ENCODE peak calls at places on chromosomes 2 and 18, in five cellular contexts. R is choroid plexus epithelial cell, W is suprapubic skin, U is PC-3, X is A549. Q is an unnamed sample.

GRCh38 chr2:176592230-176592629 is 323.0 kb downstream of the MTX2 start:
- DNase-seq in R (no peak), X (no peak), U (no peak), W (no peak), Q (no peak)

GRCh38 chr2:121579326-121579725 is 48.6 kb downstream of the RNU4ATAC start:
- DNase-seq in W (no peak), U (no peak), R (no peak), X (no peak), Q (no peak)

GRCh38 chr2:43201497-43201896 is 24.9 kb downstream of the ZFP36L2 start:
- DNase-seq in R (no peak), U (no peak), W (no peak), X (no peak), Q (no peak)

GRCh38 chr2:223725494-223725893 is 111.9 kb downstream of the AP1S3 start:
- DNase-seq in W (no peak), R (peak), X (peak), U (peak), Q (peak)

GRCh38 chr2:79554899-79555298 is 42.0 kb downstream of the CTNNA2 start:
- DNase-seq in U (no peak), R (no peak), W (no peak), X (no peak), Q (no peak)

GRCh38 chr2:62304429-62305417 is 108.8 kb downstream of the B3GNT2 start:
- DNase-seq in R (peak), X (no peak), U (peak), W (no peak), Q (no peak)

GRCh38 chr18:69217271-69217670 is 183.4 kb upstream of the DOK6 start:
- DNase-seq in R (no peak), X (no peak), U (no peak), W (no peak), Q (no peak)

GRCh38 chr2:151947524-151948165 is 119.4 kb upstream of the ARL5A start:
- DNase-seq in X (no peak), R (peak), W (no peak), U (peak), Q (no peak)

GRCh38 chr2:110751642-110752041 is 19.3 kb downstream of the ACOXL start:
- DNase-seq in X (no peak), W (no peak), R (no peak), U (no peak), Q (no peak)

GRCh38 chr18:4641969-4642368 is 186.9 kb upstream of the DLGAP1 start:
- DNase-seq in X (no peak), W (no peak), U (no peak), R (no peak), Q (no peak)

GRCh38 chr2:98805412-98806265 is 74.7 kb upstream of the MGAT4A start:
- DNase-seq in W (peak), X (no peak), R (peak), U (peak), Q (peak)

GRCh38 chr2:120253021-120253882 is 600 bp downstream of the RALB start:
- DNase-seq in R (peak), W (peak), U (peak), X (peak), Q (peak)

GRCh38 chr2:157592374-157592773 is 36.3 kb downstream of the ACVR1C start:
- DNase-seq in X (no peak), R (no peak), U (no peak), W (no peak), Q (no peak)

GRCh38 chr2:212723226-212723625 is 184.6 kb upstream of the ERBB4 start:
- DNase-seq in R (peak), W (no peak), X (no peak), U (peak), Q (no peak)

GRCh38 chr2:60306231-60306861 is 247.1 kb downstream of the BCL11A start:
- DNase-seq in W (no peak), U (no peak), R (peak), X (no peak), Q (no peak)

GRCh38 chr2:196370386-196370785 is 199.0 kb upstream of the STK17B start:
- DNase-seq in R (peak), U (no peak), W (no peak), X (no peak), Q (no peak)

GRCh38 chr2:33836628-33837027 is 237.5 kb upstream of the FAM98A start:
- DNase-seq in R (no peak), W (no peak), U (no peak), X (no peak), Q (no peak)

GRCh38 chr2:234686088-234686890 is 189.4 kb upstream of the ARL4C start:
- DNase-seq in R (peak), X (no peak), U (peak), W (peak), Q (peak)

GRCh38 chr18:56210466-56210865 is 427.9 kb downstream of the TXNL1 start:
- DNase-seq in U (no peak), W (no peak), X (no peak), R (no peak), Q (no peak)

GRCh38 chr2:107337209-107337898 is 451.4 kb upstream of the ST6GAL2 start:
- DNase-seq in R (peak), X (no peak), W (no peak), U (peak), Q (no peak)

GRCh38 chr2:2294183-2294675 is 36.8 kb downstream of the MYT1L start:
- DNase-seq in X (no peak), U (no peak), W (no peak), R (no peak), Q (no peak)

GRCh38 chr2:188808921-188809320 is 165.3 kb upstream of the COL3A1 start:
- DNase-seq in R (peak), U (no peak), W (no peak), X (no peak), Q (no peak)

GRCh38 chr2:151465771-151466170 is 56.1 kb downstream of the RIF1 start:
- DNase-seq in X (no peak), R (no peak), W (no peak), U (no peak), Q (no peak)

GRCh38 chr2:242052421-242052820 is 182.9 kb downstream of the RTP5 start:
- DNase-seq in X (no peak), U (no peak), W (peak), R (no peak), Q (no peak)

GRCh38 chr2:232142049-232142448 is 180.5 kb downstream of the DIS3L2 start:
- DNase-seq in U (peak), R (peak), X (peak), W (no peak), Q (peak)

GRCh38 chr2:22784586-22784985 is 600.4 kb upstream of the KLHL29 start:
- DNase-seq in X (no peak), W (no peak), U (no peak), R (no peak), Q (no peak)

GRCh38 chr2:24969784-24970183 is 2.0 kb downstream of the DNAJC27 start:
- DNase-seq in X (no peak), W (no peak), R (peak), U (no peak), Q (no peak)

GRCh38 chr2:111905990-111906735 is 7.8 kb downstream of the MERTK start:
- DNase-seq in W (no peak), U (no peak), X (no peak), R (no peak), Q (no peak)

GRCh38 chr2:14423145-14423906 is 209.2 kb upstream of the LRATD1 start:
- DNase-seq in U (peak), R (no peak), X (no peak), W (no peak), Q (no peak)

GRCh38 chr18:64707052-64707451 is 558.2 kb upstream of the LINC00305 start:
- DNase-seq in X (no peak), R (no peak), W (no peak), U (no peak), Q (no peak)

GRCh38 chr2:126643972-126644371 is 12.0 kb upstream of the GYPC start:
- DNase-seq in X (no peak), W (peak), U (no peak), R (no peak), Q (no peak)

GRCh38 chr2:42736598-42737322 is 27.2 kb downstream of the OXER1 start:
- DNase-seq in X (no peak), W (no peak), R (no peak), U (no peak), Q (no peak)

GRCh38 chr2:84741182-84741822 is 139.6 kb downstream of the TRABD2A start:
- DNase-seq in U (peak), W (no peak), X (peak), R (peak), Q (no peak)

GRCh38 chr2:203328735-203329549 is 748 bp downstream of the ABI2 start:
- DNase-seq in U (peak), X (peak), W (no peak), R (peak), Q (peak)

GRCh38 chr2:234025475-234025874 is 25.0 kb upstream of the SPP2 start:
- DNase-seq in R (peak), X (no peak), U (no peak), W (no peak), Q (no peak)

GRCh38 chr2:178234648-178235047 is 40.3 kb downstream of the OSBPL6 start:
- DNase-seq in R (no peak), X (no peak), W (no peak), U (no peak), Q (no peak)

GRCh38 chr18:51350081-51350480 is 152.6 kb upstream of the MEX3C start:
- DNase-seq in R (no peak), U (no peak), X (no peak), W (no peak), Q (no peak)

GRCh38 chr2:128404709-128405466 is 86.2 kb upstream of the HS6ST1 start:
- DNase-seq in R (no peak), W (peak), X (no peak), U (no peak), Q (no peak)

GRCh38 chr2:20223345-20224190 is 1.4 kb downstream of the SDC1 start:
- DNase-seq in U (peak), R (peak), W (no peak), X (peak), Q (peak)

DNA sequence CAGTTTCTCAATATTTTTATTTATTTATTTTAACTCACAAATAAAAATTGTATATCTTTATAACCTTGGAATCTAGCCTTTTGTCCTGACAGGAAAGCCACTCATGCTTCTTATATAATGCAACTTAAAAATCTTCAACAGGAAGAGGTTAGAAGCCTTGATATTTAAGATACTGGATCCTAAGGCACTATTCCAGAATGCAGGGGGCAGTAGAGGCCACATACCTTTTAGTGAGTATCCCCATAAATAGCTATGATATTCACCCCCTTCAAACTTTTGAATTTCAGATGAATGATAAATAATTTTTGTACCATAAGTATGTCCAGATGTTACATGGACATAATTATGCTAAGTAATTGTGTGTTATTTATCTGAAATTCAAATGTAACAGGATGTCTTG is 592.7 kb upstream of the VRK2 start:
- DNase-seq in X (no peak), U (peak), W (no peak), R (peak), Q (no peak)
- TF ChIP-seq CTCF in X (no peak), U (peak), W (no peak), R (peak), Q (peak)

DNA sequence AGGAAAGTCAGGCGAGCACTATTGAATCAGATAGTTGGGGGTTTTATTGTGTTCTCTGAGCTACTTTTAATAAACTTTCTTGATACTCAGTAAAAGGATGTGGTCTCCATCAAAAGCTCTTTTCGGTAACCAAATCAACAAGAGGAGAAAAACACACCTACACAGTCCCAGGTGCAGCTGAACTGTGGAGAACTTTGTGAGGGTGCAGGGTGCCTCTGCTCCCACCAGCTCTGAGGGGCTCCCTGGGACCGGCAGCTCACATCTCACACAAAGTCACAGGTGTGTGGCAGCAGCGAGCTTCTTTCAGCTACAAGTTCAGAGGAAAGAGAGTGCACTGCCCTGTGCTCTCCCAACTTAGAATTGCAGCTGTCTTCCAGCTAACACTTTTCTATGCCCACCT is 650.4 kb downstream of the RNF144A start:
- DNase-seq in R (no peak), U (no peak), W (no peak), X (no peak), Q (no peak)
- TF ChIP-seq CTCF in R (no peak), U (no peak), W (no peak), X (no peak), Q (no peak)

GRCh38 chr18:3538456-3538855 is 88.5 kb downstream of the TGIF1 start:
- DNase-seq in W (no peak), R (no peak), X (no peak), U (no peak), Q (no peak)
- TF ChIP-seq CTCF in W (no peak), R (no peak), X (no peak), U (no peak), Q (no peak)

DNA sequence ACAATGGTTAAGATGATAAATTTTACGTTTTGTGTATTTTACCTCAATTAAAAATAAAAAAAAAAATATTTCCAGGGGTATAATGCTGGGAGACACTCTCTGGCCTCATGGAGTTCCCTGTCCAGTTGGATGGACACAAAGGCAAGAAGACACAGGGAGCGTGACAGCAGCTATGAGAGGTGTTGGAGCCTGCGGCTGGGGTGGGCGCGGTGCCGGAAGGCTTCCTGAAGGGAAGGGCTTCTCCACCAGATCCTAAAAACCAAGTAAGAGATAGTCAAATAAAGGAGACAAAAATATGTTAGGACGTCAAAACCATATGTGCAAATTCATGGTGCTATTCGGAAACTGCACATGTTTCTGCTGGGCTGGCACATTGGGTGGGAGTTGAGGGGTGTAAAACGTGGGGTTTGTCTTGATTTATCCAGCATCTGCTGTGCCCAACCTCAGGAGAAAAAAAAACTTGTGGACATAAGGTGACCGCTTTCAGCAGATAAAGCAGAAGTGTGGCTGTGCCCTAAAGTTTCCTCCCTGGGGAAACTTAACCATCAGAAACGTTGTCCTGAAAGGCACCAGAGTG is 467.6 kb downstream of the RNF144A start:
- DNase-seq in R (no peak), X (no peak), W (no peak), U (no peak), Q (no peak)
- TF ChIP-seq CTCF in R (no peak), X (no peak), W (no peak), U (no peak), Q (no peak)

DNA sequence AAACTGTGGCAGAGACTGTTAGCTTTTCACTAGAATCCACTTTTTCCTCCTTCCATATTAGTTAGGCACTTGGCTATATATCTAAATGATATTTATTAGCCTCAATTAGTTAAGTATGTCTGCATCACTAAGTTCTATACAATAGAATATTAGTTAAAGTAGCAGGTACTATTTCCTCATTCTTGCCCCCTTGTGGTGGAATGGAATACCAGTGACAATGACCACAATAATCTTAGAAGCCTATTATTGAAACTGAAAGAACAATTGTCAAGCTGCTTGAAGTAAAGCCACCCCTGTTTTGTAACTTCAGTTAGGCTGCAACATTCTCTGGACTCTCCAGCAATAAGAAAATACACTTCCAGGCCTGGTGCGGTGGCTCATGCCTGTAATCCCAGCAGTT is 476.3 kb upstream of the VWC2L start:
- DNase-seq in W (no peak), R (peak), U (peak), X (peak), Q (no peak)
- TF ChIP-seq CTCF in W (no peak), R (peak), U (peak), X (peak), Q (peak)

GRCh38 chr2:74081030-74081429 is 66.7 kb downstream of the BOLA3 start:
- DNase-seq in W (no peak), X (no peak), R (no peak), U (no peak), Q (no peak)

GRCh38 chr2:74077636-74078035 is 70.1 kb downstream of the BOLA3 start:
- DNase-seq in U (no peak), R (peak), W (no peak), X (no peak), Q (no peak)

GRCh38 chr2:74078467-74078866 is 69.2 kb downstream of the BOLA3 start:
- DNase-seq in U (no peak), W (no peak), R (no peak), X (no peak), Q (no peak)

GRCh38 chr2:74079522-74080341 is 68.0 kb downstream of the BOLA3 start:
- DNase-seq in U (no peak), R (no peak), X (no peak), W (no peak), Q (no peak)

DNA sequence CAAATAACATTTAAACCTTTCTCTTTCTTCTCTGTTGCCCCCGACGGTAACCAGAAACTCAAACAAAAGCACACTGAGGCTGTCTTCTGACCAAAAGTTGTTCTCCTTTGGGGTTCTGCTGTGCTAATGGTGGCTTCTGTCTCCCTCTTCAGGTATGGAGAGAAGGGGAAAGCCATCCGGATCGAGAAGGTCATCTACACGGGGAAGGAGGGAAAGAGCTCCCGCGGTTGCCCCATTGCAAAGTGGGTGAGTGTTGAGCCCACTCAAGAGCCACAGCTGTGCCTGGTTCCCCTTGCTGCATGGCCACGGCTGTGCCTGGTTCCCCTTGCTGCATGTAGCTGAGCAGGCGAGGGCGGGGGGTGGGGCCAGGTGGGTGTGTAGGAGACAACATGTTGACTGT is 67.4 kb downstream of the BOLA3 start:
- DNase-seq in W (no peak), X (no peak), U (no peak), R (peak), Q (no peak)
- TF ChIP-seq CTCF in W (no peak), X (no peak), U (peak), R (peak), Q (no peak)

DNA sequence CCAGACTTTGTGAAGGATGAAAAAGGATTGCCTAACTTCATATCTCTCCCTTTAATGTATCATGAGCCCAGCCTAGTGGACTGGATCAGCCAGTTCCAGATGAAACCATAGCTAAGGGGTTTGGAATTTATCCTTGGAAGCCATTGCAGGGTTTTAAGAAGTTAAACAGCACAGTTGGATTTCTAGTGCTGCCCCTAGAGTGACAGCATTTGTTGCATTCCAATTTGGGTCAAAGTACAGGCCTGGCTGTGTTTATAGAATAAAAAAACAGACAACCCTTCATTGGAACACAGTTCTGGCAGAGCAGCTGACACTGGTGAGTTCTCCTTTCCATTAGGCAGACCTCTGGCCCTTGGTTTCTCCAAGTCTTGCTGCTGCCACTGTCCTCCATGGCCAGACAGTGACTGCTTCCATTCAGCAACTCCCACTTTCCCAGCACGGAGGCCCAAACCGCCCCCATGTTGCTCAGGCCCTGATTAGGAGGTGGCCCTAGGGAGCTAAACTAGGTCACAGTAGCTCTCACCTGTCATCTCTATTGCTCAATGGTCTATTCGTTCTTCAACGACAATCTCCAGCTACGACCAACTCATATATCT is 8.0 kb downstream of the GPR39 start:
- DNase-seq in R (peak), W (no peak), X (no peak), U (peak), Q (no peak)
- TF ChIP-seq CTCF in R (peak), W (no peak), X (no peak), U (no peak), Q (no peak)